ENCODE peak calls at places on chromosomes 4 and X, in eight cellular contexts. J, V, C, Y, R, L, T and D are unnamed samples.

GRCh38 chrX:36684053-36684452 is 324.1 kb upstream of the FAM47C start:
- DNase-seq in J (no peak), V (no peak), C (no peak), Y (no peak), R (no peak), L (no peak), T (no peak), D (no peak)

GRCh38 chr4:2948895-2949781 is 14.1 kb downstream of the NOP14 start:
- DNase-seq in J (no peak), V (no peak), C (no peak), Y (no peak), R (no peak), L (no peak), T (no peak), D (no peak)

GRCh38 chrX:57137481-57137880 is 284 bp upstream of the SPIN2A start:
- DNase-seq in J (no peak), V (no peak), C (no peak), Y (no peak), R (no peak), L (no peak), T (no peak), D (no peak)

GRCh38 chrX:68179355-68179754 is 253.9 kb downstream of the OPHN1 start:
- DNase-seq in J (no peak), V (no peak), C (no peak), Y (no peak), R (no peak), L (no peak), T (no peak), D (no peak)

GRCh38 chr4:14218641-14219040 is 591.1 kb upstream of the BOD1L1 start:
- DNase-seq in J (no peak), V (no peak), C (no peak), Y (no peak), R (no peak), L (no peak), T (no peak), D (no peak)

GRCh38 chr4:54683616-54684346 is 26.0 kb downstream of the KIT start:
- DNase-seq in J (no peak), V (no peak), C (no peak), Y (no peak), R (no peak), L (no peak), T (no peak), D (peak)

GRCh38 chrX:7108995-7109634 is 38.4 kb upstream of the STS start:
- DNase-seq in J (no peak), V (no peak), C (no peak), Y (no peak), R (no peak), L (no peak), T (no peak), D (no peak)

GRCh38 chr4:66791686-66792085 is 753.6 kb downstream of the CENPC start:
- DNase-seq in J (no peak), V (no peak), C (no peak), Y (no peak), R (no peak), L (no peak), T (no peak), D (no peak)

GRCh38 chr4:143083811-143084472 is 100.8 kb upstream of the USP38 start:
- DNase-seq in J (no peak), V (no peak), C (no peak), Y (no peak), R (no peak), L (no peak), T (no peak), D (no peak)

GRCh38 chrX:149683966-149684730 is 27.7 kb upstream of the MAGEA11 start:
- DNase-seq in J (no peak), V (no peak), C (no peak), Y (no peak), R (no peak), L (no peak), T (no peak), D (no peak)

GRCh38 chr4:4609622-4610334 is 67.9 kb upstream of the STX18 start:
- DNase-seq in J (no peak), V (no peak), C (no peak), Y (no peak), R (no peak), L (no peak), T (no peak), D (no peak)

GRCh38 chrX:41265615-41266014 is 68.3 kb upstream of the DDX3X start:
- DNase-seq in J (peak), V (no peak), C (peak), Y (no peak), R (no peak), L (peak), T (peak), D (no peak)

GRCh38 chr4:140049924-140050681 is 103.9 kb downstream of the MAML3 start:
- DNase-seq in J (peak), V (no peak), C (no peak), Y (no peak), R (no peak), L (no peak), T (no peak), D (no peak)

GRCh38 chr4:182547435-182547834 is 304.2 kb downstream of the TENM3 start:
- DNase-seq in J (no peak), V (no peak), C (no peak), Y (no peak), R (no peak), L (no peak), T (no peak), D (no peak)

GRCh38 chr4:112410804-112411203 is 105.2 kb downstream of the NEUROG2 start:
- DNase-seq in J (no peak), V (no peak), C (no peak), Y (no peak), R (no peak), L (no peak), T (no peak), D (no peak)

GRCh38 chrX:11792461-11793421 is 34.7 kb downstream of the MSL3 start:
- DNase-seq in J (no peak), V (no peak), C (no peak), Y (peak), R (peak), L (peak), T (no peak), D (no peak)

GRCh38 chr4:151193414-151193813 is 83.5 kb upstream of the PRSS48 start:
- DNase-seq in J (no peak), V (no peak), C (no peak), Y (no peak), R (no peak), L (no peak), T (no peak), D (no peak)

GRCh38 chrX:118420462-118420861 is 74.6 kb downstream of the WDR44 start:
- DNase-seq in J (peak), V (no peak), C (no peak), Y (no peak), R (no peak), L (no peak), T (no peak), D (no peak)

DNA sequence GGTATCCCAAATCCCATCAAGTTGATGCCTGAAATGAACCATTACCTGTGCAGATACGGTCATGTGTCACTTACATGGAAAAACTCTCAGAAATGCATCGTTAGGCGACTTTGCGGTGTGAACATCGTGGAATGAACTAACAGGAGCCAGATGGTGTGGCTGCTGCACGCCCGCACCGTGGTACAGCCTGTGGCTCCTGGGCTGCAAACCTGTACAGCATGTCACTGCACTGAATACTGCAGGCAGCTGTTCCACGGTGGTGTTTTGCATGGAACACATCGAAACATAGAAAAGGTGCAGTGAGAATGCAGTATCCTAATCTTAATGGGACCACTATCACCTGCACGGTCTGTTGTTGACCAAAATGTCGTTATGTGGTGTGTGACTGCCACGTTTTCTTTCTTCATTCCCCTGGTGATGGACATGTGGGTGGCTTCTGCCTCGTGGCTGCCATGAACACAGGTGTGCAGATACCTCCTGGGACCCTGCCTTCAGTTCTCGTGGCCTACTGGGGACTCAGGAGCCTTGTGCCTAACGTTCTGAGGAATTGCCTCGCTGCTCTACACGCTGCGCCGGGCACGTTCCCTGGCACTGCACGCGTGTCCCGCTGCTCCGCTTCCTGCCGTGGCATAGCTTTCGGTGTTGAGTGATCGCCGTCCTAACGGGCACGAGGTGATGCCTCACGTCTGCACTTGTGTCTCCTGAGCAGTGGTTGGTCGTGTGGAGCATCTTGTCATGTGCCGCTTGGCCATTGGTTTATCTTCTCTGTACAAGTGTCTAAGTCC is 18.5 kb downstream of the MAEA start:
- DNase-seq in J (no peak), V (no peak), C (no peak), Y (no peak), R (peak), L (no peak), T (no peak), D (peak)
- H3K4me3 ChIP-seq in J (no peak), V (no peak), C (no peak), Y (no peak), R (no peak), L (peak), T (no peak), D (no peak)

GRCh38 chr4:1204828-1205591 is 32.6 kb upstream of the SPON2 start:
- DNase-seq in J (no peak), V (peak), C (peak), Y (no peak), R (peak), L (no peak), T (peak), D (peak)
- H3K4me3 ChIP-seq in J (no peak), V (no peak), C (no peak), Y (no peak), R (no peak), L (no peak), T (no peak), D (no peak)

DNA sequence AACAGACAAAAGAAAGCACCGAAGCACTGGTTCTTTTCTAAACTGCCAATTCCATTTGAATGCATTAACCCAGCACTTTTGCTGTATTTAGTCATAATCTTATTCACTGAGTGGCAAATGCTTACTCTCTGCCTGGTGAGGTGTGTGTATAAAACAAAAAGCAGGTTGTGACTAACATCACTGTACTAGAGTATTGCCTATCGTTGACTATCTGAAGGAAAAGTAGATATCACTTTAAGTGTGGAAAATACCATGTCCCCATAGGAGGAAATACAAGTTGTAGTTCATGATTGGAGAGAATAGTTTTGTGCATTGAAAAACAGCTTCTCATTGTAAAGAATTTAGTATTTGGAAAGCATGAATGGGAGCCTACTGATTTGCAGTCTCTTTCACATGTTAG is 2.7 kb downstream of the PDLIM5 start:
- DNase-seq in J (peak), V (no peak), C (no peak), Y (no peak), R (no peak), L (no peak), T (no peak), D (no peak)
- H3K4me3 ChIP-seq in J (no peak), V (peak), C (peak), Y (no peak), R (peak), L (no peak), T (peak), D (peak)

GRCh38 chr4:53103489-53103888 is 241.4 kb downstream of the RASL11B start:
- DNase-seq in J (no peak), V (no peak), C (no peak), Y (no peak), R (no peak), L (no peak), T (no peak), D (no peak)
- H3K4me3 ChIP-seq in J (no peak), V (no peak), C (no peak), Y (no peak), R (no peak), L (no peak), T (no peak), D (no peak)

GRCh38 chr4:141480950-141481349 is 155.4 kb upstream of the IL15 start:
- DNase-seq in J (no peak), V (no peak), C (no peak), Y (no peak), R (no peak), L (no peak), T (no peak), D (no peak)

GRCh38 chr4:141486375-141486997 is 149.9 kb upstream of the IL15 start:
- DNase-seq in J (peak), V (peak), C (no peak), Y (no peak), R (no peak), L (no peak), T (no peak), D (no peak)
- H3K4me3 ChIP-seq in J (no peak), V (peak), C (no peak), Y (no peak), R (no peak), L (no peak), T (peak), D (no peak)

DNA sequence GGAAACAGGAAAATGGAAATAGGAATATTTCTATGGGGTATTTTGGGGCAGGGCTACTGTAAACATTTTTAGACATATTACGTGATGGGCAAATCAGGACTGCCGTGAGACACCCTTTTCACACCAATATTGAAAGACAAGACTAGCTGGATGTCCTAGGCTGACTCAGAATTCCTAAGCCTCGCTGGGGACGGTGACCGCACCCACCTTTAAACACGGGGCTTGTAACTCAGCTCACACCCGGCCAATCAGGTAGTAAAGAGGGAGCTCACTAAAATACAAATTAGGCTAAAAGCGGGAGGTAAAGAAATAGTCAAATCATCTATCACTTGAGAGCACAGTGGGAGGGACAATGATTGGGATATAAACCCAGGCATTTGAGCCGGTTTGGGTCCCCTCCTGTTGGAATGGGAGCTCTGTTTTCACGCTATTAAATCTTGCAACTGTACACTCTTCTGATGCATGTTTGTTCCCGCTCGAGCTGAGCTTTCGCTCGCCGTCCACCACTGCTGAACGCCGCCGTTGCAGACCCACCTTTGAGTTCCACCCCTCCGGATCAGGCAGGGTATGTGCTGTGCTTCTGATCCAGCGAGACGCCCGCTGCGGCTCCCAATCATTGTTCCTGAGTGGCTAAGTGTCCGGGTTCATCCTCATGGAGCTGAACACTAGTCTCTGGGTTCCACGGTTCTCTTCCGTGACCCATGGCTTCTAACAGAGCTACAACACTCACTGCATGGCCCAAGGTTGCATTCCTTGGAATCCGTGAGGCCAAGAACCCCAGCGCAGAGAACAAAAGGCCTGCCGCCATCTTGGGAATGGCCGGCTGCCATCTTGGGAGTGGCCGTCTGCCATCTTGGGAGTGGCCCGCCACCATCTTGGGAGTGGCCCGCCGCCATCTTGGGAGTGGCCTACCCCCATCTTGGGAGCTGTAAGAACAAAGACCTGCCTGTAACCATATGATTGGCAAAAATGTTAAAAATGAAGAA is 152.6 kb downstream of the CRLF2 start:
- DNase-seq in J (no peak), V (no peak), C (no peak), Y (no peak), R (no peak), L (no peak), T (no peak), D (no peak)
- H3K4me3 ChIP-seq in J (no peak), V (no peak), C (no peak), Y (no peak), R (no peak), L (no peak), T (no peak), D (no peak)

GRCh38 chr4:87010192-87010591 is 75.4 kb downstream of the AFF1 start:
- DNase-seq in J (no peak), V (no peak), C (no peak), Y (no peak), R (no peak), L (no peak), T (no peak), D (no peak)

GRCh38 chr4:87014284-87014782 is 79.5 kb downstream of the AFF1 start:
- DNase-seq in J (peak), V (no peak), C (no peak), Y (no peak), R (no peak), L (no peak), T (no peak), D (no peak)

GRCh38 chr4:87009095-87009648 is 74.4 kb downstream of the AFF1 start:
- DNase-seq in J (no peak), V (no peak), C (no peak), Y (no peak), R (peak), L (no peak), T (no peak), D (no peak)

GRCh38 chr4:87011340-87012034 is 76.7 kb downstream of the AFF1 start:
- DNase-seq in J (peak), V (no peak), C (peak), Y (no peak), R (no peak), L (no peak), T (no peak), D (no peak)

DNA sequence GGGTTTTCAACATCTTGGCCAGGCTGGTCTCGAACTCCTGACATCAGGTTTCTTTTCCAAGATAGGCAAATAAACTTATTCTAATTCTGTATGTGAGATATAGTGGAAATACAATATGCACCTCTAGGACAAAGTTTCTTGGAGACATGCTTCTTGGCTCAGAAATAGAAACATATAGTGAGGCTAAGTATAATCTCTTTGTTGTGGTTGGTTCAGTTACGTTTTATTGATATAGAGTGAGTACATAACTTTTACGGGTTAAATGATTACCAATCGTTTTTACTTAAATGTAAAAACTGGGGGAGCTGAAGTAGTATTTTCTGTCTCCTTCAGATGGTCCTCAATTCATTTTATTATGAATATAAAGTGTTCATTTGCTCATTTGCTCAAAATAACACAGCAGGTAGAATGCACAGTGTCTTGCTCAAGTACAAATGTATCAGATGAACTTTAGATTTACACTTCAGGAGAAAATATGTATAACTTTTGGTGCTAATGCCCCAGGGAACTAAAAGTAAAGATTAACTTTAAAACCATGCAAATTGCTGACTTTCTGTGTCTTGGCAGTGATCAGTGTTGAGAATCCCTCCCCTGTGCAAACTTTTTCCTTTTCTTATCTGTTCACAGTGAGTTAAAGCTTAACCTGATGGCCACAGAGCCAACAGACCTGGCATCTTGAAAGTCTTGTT is 77.6 kb downstream of the AFF1 start:
- DNase-seq in J (no peak), V (no peak), C (no peak), Y (no peak), R (no peak), L (no peak), T (no peak), D (no peak)
- H3K4me3 ChIP-seq in J (no peak), V (no peak), C (no peak), Y (no peak), R (no peak), L (peak), T (no peak), D (no peak)

GRCh38 chrX:21658746-21659145 is 616 bp upstream of the KLHL34 start:
- DNase-seq in J (no peak), V (no peak), C (no peak), Y (no peak), R (peak), L (no peak), T (no peak), D (peak)

GRCh38 chrX:21657318-21658151 is 595 bp downstream of the KLHL34 start:
- DNase-seq in J (no peak), V (peak), C (no peak), Y (no peak), R (no peak), L (no peak), T (no peak), D (no peak)

GRCh38 chrX:21655901-21656586 is 2.1 kb downstream of the KLHL34 start:
- DNase-seq in J (no peak), V (peak), C (no peak), Y (no peak), R (peak), L (no peak), T (no peak), D (peak)

GRCh38 chrX:21658152-21658737 is at the start of gene KLHL34:
- DNase-seq in J (no peak), V (no peak), C (no peak), Y (no peak), R (peak), L (no peak), T (no peak), D (peak)

DNA sequence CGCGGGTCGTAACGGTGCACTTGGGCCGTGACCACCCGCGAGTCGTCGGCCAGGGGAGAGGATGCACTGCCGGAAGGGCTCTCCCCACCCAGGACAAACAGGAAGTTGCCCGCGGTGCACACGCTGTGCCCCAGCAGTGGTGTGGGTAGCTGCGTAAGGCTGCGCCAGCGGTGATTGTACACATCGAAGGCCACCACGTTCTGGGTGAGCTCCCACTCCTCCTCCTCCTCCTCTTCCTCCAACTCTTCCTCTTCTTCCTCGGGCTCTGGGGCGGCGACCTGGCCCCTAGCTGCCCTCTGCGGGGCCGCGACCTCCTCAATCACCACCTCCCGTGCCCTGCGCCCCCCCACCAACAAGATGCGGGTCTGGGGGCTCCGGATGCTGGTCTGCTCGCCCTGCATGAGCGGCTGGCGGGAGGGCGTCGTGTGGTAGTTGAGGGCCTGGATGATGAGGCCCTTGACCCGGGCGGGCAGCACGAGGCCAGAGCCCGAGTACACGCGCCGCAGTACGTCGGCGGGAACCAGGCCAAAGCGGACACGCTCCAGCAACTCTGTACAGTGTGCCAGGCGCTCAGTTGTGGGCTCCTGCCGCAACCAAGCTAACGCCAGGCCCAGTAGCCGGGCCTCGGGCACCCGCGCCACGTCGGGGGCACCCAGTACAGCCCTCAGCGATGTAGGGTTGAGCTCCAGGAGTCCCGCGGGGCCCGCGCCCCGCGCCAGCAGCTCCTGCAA is 1.4 kb downstream of the KLHL34 start:
- DNase-seq in J (no peak), V (no peak), C (no peak), Y (no peak), R (no peak), L (no peak), T (no peak), D (no peak)
- H3K4me3 ChIP-seq in J (no peak), V (no peak), C (no peak), Y (no peak), R (no peak), L (no peak), T (no peak), D (no peak)